ENCODE peak calls at places on chromosomes 12 and 14, in six cellular contexts. R, M, W, E, Z and F are unnamed samples.

GRCh38 chr12:77724367-77724957 is 106.2 kb upstream of the NAV3 start:
- DNase-seq in R (peak; percentile 42), M (no peak), W (no peak), E (no peak), Z (peak; percentile 68), F (no peak)

GRCh38 chr12:65670775-65671174 is 153.5 kb upstream of the HMGA2 start:
- DNase-seq in R (peak; percentile 14), M (no peak), W (no peak), E (no peak), Z (no peak), F (no peak)

GRCh38 chr14:69612014-69612758 is 790 bp downstream of the SUSD6 start:
- DNase-seq in R (no peak), M (no peak), W (peak; percentile 62), E (peak; percentile 32), Z (peak; percentile 43), F (no peak)

GRCh38 chr14:96688629-96689028 is 108.6 kb upstream of the VRK1 start:
- DNase-seq in R (no peak), M (no peak), W (no peak), E (no peak), Z (no peak), F (no peak)

GRCh38 chr12:56338643-56339422 is at the start of gene IL23A:
- DNase-seq in R (no peak), M (peak; percentile 80), W (peak; percentile 78), E (peak; percentile 79), Z (no peak), F (peak; percentile 74)

GRCh38 chr12:65593206-65593833 is 231.0 kb upstream of the HMGA2 start:
- DNase-seq in R (no peak), M (no peak), W (no peak), E (no peak), Z (no peak), F (no peak)

GRCh38 chr12:76018111-76018510 is 13.5 kb downstream of the PHLDA1 start:
- DNase-seq in R (peak; percentile 55), M (no peak), W (no peak), E (no peak), Z (no peak), F (no peak)

GRCh38 chr14:68420354-68420753 is 372.5 kb downstream of the ZFP36L1 start:
- DNase-seq in R (no peak), M (no peak), W (no peak), E (no peak), Z (no peak), F (no peak)

GRCh38 chr14:32531942-32532341 is 202.8 kb downstream of the AKAP6 start:
- DNase-seq in R (no peak), M (no peak), W (no peak), E (no peak), Z (no peak), F (no peak)

GRCh38 chr12:4825139-4825858 is 84.4 kb upstream of the KCNA1 start:
- DNase-seq in R (no peak), M (no peak), W (no peak), E (no peak), Z (no peak), F (no peak)

GRCh38 chr12:109765493-109765810 is 51.8 kb downstream of the FAM222A start:
- DNase-seq in R (no peak), M (no peak), W (no peak), E (no peak), Z (no peak), F (no peak)

GRCh38 chr12:115000038-115000437 is 316.1 kb upstream of the TBX3 start:
- DNase-seq in R (peak; percentile 40), M (no peak), W (no peak), E (no peak), Z (no peak), F (no peak)

GRCh38 chr12:111488271-111488670 is 82.5 kb downstream of the SH2B3 start:
- DNase-seq in R (no peak), M (no peak), W (no peak), E (no peak), Z (no peak), F (no peak)

GRCh38 chr12:65765436-65765813 is 58.9 kb upstream of the HMGA2 start:
- DNase-seq in R (no peak), M (no peak), W (no peak), E (no peak), Z (peak; percentile 23), F (no peak)

GRCh38 chr12:5295151-5295550 is 136.8 kb upstream of the NTF3 start:
- DNase-seq in R (no peak), M (no peak), W (no peak), E (no peak), Z (no peak), F (no peak)

GRCh38 chr14:92953526-92953925 is 30.6 kb downstream of the CHGA start:
- DNase-seq in R (no peak), M (no peak), W (no peak), E (no peak), Z (no peak), F (no peak)

GRCh38 chr14:60092516-60092915 is 793 bp downstream of the PCNX4 start:
- DNase-seq in R (no peak), M (no peak), W (peak; percentile 45), E (no peak), Z (peak; percentile 47), F (no peak)

GRCh38 chr14:54889919-54890318 is 12.7 kb downstream of the GCH1 start:
- DNase-seq in R (no peak), M (no peak), W (no peak), E (no peak), Z (no peak), F (no peak)